ENCODE peak calls at places on chromosomes 1 and 21, in six cellular contexts. M, N, E, Q, I and J are unnamed samples.

GRCh38 chr1:182281541-182281940 is 110.0 kb downstream of the GLUL start:
- DNase-seq in M (peak), N (no peak), E (no peak), Q (no peak), I (no peak), J (peak)

GRCh38 chr1:53145942-53146708 is 3.7 kb upstream of the SLC1A7 start:
- DNase-seq in M (peak), N (no peak), E (peak), Q (peak), I (peak), J (no peak)

GRCh38 chr1:147171399-147172167 is 687 bp downstream of the PRKAB2 start:
- DNase-seq in M (no peak), N (peak), E (no peak), Q (no peak), I (no peak), J (peak)

GRCh38 chr1:92484171-92484471 is 2.6 kb downstream of the GFI1 start:
- DNase-seq in M (no peak), N (no peak), E (no peak), Q (no peak), I (no peak), J (no peak)

GRCh38 chr1:167631987-167632680 is 2.1 kb downstream of the RCSD1 start:
- DNase-seq in M (peak), N (peak), E (peak), Q (no peak), I (no peak), J (peak)

GRCh38 chr1:42319871-42320484 is 15.1 kb downstream of the FOXJ3 start:
- DNase-seq in M (no peak), N (peak), E (no peak), Q (no peak), I (no peak), J (no peak)

GRCh38 chr1:209038316-209038715 is 545.2 kb upstream of the CAMK1G start:
- DNase-seq in M (no peak), N (no peak), E (no peak), Q (no peak), I (no peak), J (no peak)

GRCh38 chr1:183315987-183316758 is 102.0 kb downstream of the NMNAT2 start:
- DNase-seq in M (no peak), N (no peak), E (no peak), Q (no peak), I (no peak), J (no peak)

GRCh38 chr1:154154534-154155181 is at the start of gene NUP210L:
- DNase-seq in M (peak), N (no peak), E (no peak), Q (no peak), I (peak), J (peak)

GRCh38 chr1:54180666-54181360 is 19.0 kb downstream of the CYB5RL start:
- DNase-seq in M (no peak), N (no peak), E (no peak), Q (no peak), I (no peak), J (no peak)

GRCh38 chr1:163085041-163085903 is 16.1 kb downstream of the RGS4 start:
- DNase-seq in M (no peak), N (no peak), E (no peak), Q (no peak), I (peak), J (no peak)

GRCh38 chr1:22749919-22750670 is 39.5 kb downstream of the EPHB2 start:
- DNase-seq in M (no peak), N (peak), E (no peak), Q (peak), I (peak), J (no peak)

GRCh38 chr1:56120021-56120420 is 459.3 kb downstream of the PLPP3 start:
- DNase-seq in M (no peak), N (no peak), E (no peak), Q (no peak), I (peak), J (no peak)

GRCh38 chr1:67524143-67525052 is 94.2 kb upstream of the SERBP1 start:
- DNase-seq in M (no peak), N (no peak), E (no peak), Q (no peak), I (no peak), J (no peak)

GRCh38 chr1:201737350-201738060 is 91.5 kb upstream of the IPO9 start:
- DNase-seq in M (peak), N (no peak), E (no peak), Q (no peak), I (peak), J (no peak)

GRCh38 chr21:45266518-45267389 is 20.9 kb downstream of the POFUT2 start:
- DNase-seq in M (no peak), N (no peak), E (peak), Q (no peak), I (no peak), J (no peak)

GRCh38 chr1:119115301-119115700 is 25.2 kb downstream of the WARS2 start:
- DNase-seq in M (no peak), N (no peak), E (no peak), Q (no peak), I (no peak), J (no peak)

GRCh38 chr1:96971849-96972602 is 250.4 kb downstream of the PTBP2 start:
- DNase-seq in M (no peak), N (no peak), E (no peak), Q (no peak), I (peak), J (no peak)

GRCh38 chr1:81559662-81560350 is 240.9 kb upstream of the ADGRL2 start:
- DNase-seq in M (no peak), N (no peak), E (no peak), Q (no peak), I (no peak), J (no peak)

GRCh38 chr1:224629965-224630364 is 13.8 kb downstream of the CNIH3 start:
- DNase-seq in M (no peak), N (no peak), E (no peak), Q (no peak), I (no peak), J (no peak)

GRCh38 chr1:91804546-91805023 is 81.4 kb downstream of the TGFBR3 start:
- DNase-seq in M (no peak), N (peak), E (peak), Q (no peak), I (no peak), J (no peak)

GRCh38 chr21:28257276-28257675 is 735.4 kb downstream of the LTN1 start:
- DNase-seq in M (no peak), N (no peak), E (no peak), Q (no peak), I (no peak), J (no peak)

GRCh38 chr1:109547412-109548320 is 749 bp upstream of the GNAI3 start:
- DNase-seq in M (no peak), N (peak), E (no peak), Q (no peak), I (peak), J (peak)

GRCh38 chr1:115051850-115052249 is 22.2 kb downstream of the TSHB start:
- DNase-seq in M (no peak), N (no peak), E (no peak), Q (no peak), I (no peak), J (no peak)

GRCh38 chr21:40020651-40021050 is 153.4 kb downstream of the PCP4 start:
- DNase-seq in M (no peak), N (no peak), E (peak), Q (no peak), I (no peak), J (no peak)

GRCh38 chr21:42669069-42669468 is 15.6 kb downstream of the PDE9A start:
- DNase-seq in M (no peak), N (no peak), E (no peak), Q (no peak), I (no peak), J (no peak)

GRCh38 chr1:8040586-8040985 is 14.5 kb upstream of the ERRFI1 start:
- DNase-seq in M (peak), N (no peak), E (peak), Q (no peak), I (peak), J (no peak)

DNA sequence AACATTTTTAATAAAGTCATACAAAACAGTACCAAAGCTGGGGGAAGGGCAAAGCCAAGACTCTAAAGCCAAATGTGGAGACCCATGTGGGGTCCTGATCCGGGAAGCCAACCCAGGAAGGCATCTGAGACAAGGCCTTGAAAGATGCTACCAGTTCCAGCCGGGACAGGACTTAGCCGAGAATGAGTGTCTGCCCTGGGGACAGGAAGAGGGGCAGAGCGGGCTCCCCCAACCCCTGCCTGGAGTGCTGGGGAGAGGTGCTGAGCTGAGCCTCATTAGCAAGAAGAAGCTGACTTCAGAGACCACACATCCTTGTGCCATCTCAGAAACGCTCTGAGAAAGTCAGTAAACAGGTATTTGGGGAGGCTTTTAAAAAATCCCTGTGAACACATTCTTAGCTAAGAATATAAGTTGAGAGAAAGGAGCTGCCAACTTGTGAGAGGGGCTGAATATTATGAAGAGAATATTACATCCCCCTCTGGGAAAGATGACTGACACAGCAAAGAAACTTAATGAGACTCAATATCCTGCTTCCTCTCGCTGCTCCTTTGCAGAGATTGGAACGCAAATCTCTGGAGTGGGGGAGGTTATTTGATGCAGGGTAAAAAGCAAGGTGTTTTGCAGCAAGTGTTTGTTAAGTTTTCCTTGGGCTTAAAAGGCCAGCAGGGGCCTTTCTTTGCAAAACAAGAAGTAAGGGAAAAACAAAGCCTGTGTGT is 103.3 kb upstream of the KCND3 start:
- DNase-seq in M (no peak), N (no peak), E (no peak), Q (peak), I (no peak), J (no peak)
- TF ChIP-seq POLR2A in M (no peak), N (no peak), E (no peak), Q (no peak), I (no peak), J (no peak)

GRCh38 chr21:26170471-26171309 is at the start of gene APP:
- DNase-seq in M (peak), N (peak), E (peak), Q (peak), I (peak), J (peak)
- TF ChIP-seq POLR2A in M (peak), N (no peak), E (no peak), Q (peak), I (peak), J (peak)

DNA sequence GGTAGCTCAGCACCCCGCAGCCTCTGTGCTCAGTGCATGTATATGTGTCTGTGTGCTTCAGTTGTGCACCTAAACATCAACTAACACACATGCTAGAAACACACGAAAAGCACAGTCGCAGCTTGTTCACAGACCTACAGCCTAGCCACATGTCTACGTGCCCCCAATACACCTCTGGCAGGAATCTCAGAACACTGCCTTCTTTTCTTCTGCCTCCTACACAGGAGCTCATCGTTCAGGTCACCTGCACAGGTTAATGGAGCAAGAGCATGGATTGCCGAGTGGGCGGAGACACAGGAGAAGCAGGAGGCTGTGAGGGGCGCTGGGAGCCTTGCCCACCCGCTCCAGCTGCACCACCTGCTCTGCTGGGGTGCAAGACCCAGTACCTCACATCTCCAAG is 31.6 kb downstream of the CTNNBIP1 start:
- DNase-seq in M (no peak), N (no peak), E (no peak), Q (no peak), I (no peak), J (no peak)
- TF ChIP-seq POLR2A in M (no peak), N (no peak), E (no peak), Q (no peak), I (no peak), J (no peak)

DNA sequence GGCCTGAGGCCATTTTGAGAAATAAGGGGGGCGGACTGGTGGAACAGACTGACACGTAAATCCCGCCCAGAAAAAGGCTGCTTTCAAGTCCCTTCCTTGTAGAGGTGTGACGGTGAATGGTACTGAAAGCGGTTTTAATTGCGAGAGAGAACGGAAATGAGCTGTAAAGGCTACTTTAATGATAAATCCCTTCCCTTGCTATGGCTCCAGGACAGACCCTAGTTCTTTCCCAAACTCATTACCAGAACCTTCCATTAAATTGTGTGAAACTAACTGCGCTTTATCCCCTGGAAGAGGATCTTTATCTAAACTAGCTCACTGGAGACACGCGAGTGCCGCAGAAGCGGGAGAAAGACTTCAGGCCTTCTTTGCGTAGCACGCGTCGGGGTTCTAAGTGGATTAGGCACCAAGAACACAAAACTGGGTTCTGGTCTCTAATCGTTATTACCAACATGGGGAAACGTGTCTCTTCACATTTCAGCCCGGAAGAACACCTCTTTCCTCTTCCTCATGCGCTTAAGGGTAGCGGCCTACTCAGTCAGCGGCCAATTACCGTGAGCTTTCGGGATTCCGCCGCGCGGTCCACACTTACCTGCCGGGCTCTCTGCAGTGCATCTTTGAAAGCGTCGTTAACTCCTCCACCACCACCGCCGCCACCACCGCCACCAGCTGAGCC is 441 bp downstream of the FUBP1 start:
- DNase-seq in M (peak), N (peak), E (no peak), Q (peak), I (peak), J (peak)
- TF ChIP-seq POLR2A in M (no peak), N (peak), E (no peak), Q (no peak), I (peak), J (peak)

DNA sequence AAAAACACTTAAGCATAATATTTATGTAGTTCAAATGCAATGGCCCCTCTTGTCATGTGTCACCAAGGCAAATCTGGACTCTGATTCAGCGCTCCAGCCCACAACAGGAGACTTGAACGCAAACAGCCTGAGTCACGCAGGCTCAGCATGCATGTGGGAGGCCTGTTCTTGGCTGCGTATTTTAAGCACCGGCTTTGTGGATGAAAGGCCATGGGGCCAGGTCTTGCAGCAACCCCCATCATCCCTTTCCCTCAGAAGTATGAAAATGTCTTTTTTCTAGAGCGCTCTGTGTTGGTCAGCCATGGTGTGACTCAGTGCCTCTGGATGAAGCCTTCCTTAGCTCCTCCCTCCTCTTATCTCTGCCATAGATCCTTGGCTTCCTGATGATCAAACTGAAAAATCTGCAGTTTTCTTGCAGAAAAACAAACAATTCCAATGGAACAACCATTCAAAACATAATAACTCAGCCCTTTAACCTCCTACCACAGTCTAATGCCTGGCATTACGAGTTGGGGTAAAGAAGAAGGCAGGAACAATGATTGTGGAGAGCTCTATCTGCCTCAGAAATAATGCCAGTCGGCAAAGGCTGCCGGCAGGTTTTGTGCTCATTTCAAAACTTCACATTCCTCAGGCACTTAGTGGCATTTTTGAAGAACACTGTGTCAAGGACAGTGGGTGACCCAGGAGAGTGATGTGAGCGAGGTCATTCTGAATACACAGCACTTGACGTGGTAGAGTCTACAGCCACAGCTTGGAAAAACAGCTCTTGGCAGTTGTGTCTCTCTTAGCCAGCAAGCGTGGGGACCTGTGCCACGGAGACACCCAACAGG is 167.5 kb downstream of the CLIC6 start:
- DNase-seq in M (peak), N (peak), E (peak), Q (no peak), I (peak), J (no peak)
- TF ChIP-seq POLR2A in M (no peak), N (no peak), E (no peak), Q (no peak), I (no peak), J (no peak)

GRCh38 chr1:15410223-15410883 is 665 bp downstream of the EFHD2 start:
- DNase-seq in M (no peak), N (peak), E (no peak), Q (no peak), I (no peak), J (no peak)
- TF ChIP-seq POLR2A in M (no peak), N (no peak), E (no peak), Q (no peak), I (no peak), J (no peak)

GRCh38 chr1:62045579-62045978 is 149.1 kb upstream of the L1TD1 start:
- DNase-seq in M (peak), N (peak), E (no peak), Q (no peak), I (no peak), J (no peak)
- TF ChIP-seq POLR2A in M (no peak), N (no peak), E (no peak), Q (no peak), I (no peak), J (no peak)

GRCh38 chr1:32195972-32196823 is 4.2 kb upstream of the CCDC28B start:
- DNase-seq in M (no peak), N (no peak), E (no peak), Q (no peak), I (peak), J (no peak)
- TF ChIP-seq POLR2A in M (no peak), N (no peak), E (no peak), Q (no peak), I (no peak), J (no peak)